ENCODE peak calls at places on chromosome 2, in four cellular contexts. One of them, this sample, is unnamed.
A peak's percentile ranks its signal among the peaks of the same experiment; 100 is the strongest.

GRCh38 chr2:112155331-112156151 is 17.4 kb downstream of the FBLN7 start:
- DNase-seq in left ventricle myocardium inferior: no peak
- DNase-seq in GM23248: no peak
- DNase-seq in NT2/D1: no peak
- DNase-seq in this sample: no peak

GRCh38 chr2:10738192-10738591 is 16.8 kb downstream of the ATP6V1C2 start:
- DNase-seq in NT2/D1: no peak
- DNase-seq in GM23248: no peak
- DNase-seq in left ventricle myocardium inferior: no peak
- DNase-seq in this sample: no peak

GRCh38 chr2:140814141-140814540 is 1316.7 kb downstream of the LRP1B start:
- DNase-seq in left ventricle myocardium inferior: no peak
- DNase-seq in NT2/D1: no peak
- DNase-seq in GM23248: no peak
- DNase-seq in this sample: no peak

GRCh38 chr2:210539578-210540416 is 16.6 kb upstream of the CPS1 start:
- DNase-seq in left ventricle myocardium inferior: no peak
- DNase-seq in NT2/D1: no peak
- DNase-seq in GM23248: no peak
- DNase-seq in this sample: no peak

GRCh38 chr2:45068643-45069140 is 59.4 kb upstream of the SIX2 start:
- DNase-seq in NT2/D1: no peak
- DNase-seq in GM23248: peak; percentile 42
- DNase-seq in left ventricle myocardium inferior: no peak
- DNase-seq in this sample: no peak

GRCh38 chr2:84527137-84528129 is 11.1 kb downstream of the DNAH6 start:
- DNase-seq in GM23248: peak; percentile 30
- DNase-seq in left ventricle myocardium inferior: no peak
- DNase-seq in NT2/D1: no peak
- DNase-seq in this sample: no peak

GRCh38 chr2:216710531-216711282 is 15.4 kb upstream of the IGFBP5 start:
- DNase-seq in NT2/D1: no peak
- DNase-seq in GM23248: peak; percentile 73
- DNase-seq in left ventricle myocardium inferior: peak; percentile 41
- DNase-seq in this sample: peak; percentile 78

GRCh38 chr2:70553334-70553583 is 367 bp downstream of the TGFA start:
- DNase-seq in GM23248: no peak
- DNase-seq in left ventricle myocardium inferior: no peak
- DNase-seq in NT2/D1: peak; percentile 25
- DNase-seq in this sample: no peak

GRCh38 chr2:148965596-148966431 is 72.7 kb upstream of the LYPD6B start:
- DNase-seq in GM23248: no peak
- DNase-seq in NT2/D1: no peak
- DNase-seq in left ventricle myocardium inferior: no peak
- DNase-seq in this sample: no peak

GRCh38 chr2:48248251-48248933 is 281.6 kb upstream of the STON1 start:
- DNase-seq in NT2/D1: peak; percentile 58
- DNase-seq in left ventricle myocardium inferior: no peak
- DNase-seq in GM23248: peak; percentile 95
- DNase-seq in this sample: no peak

GRCh38 chr2:201260302-201260800 is at the start of gene CASP8:
- DNase-seq in left ventricle myocardium inferior: no peak
- DNase-seq in GM23248: peak; percentile 76
- DNase-seq in NT2/D1: no peak
- DNase-seq in this sample: no peak

GRCh38 chr2:64383016-64383588 is 70.9 kb upstream of the LGALSL start:
- DNase-seq in GM23248: no peak
- DNase-seq in NT2/D1: no peak
- DNase-seq in left ventricle myocardium inferior: no peak
- DNase-seq in this sample: no peak

GRCh38 chr2:160869411-160869810 is 290.8 kb upstream of the TANK start:
- DNase-seq in GM23248: peak; percentile 93
- DNase-seq in left ventricle myocardium inferior: no peak
- DNase-seq in NT2/D1: no peak
- DNase-seq in this sample: no peak

GRCh38 chr2:218405365-218406208 is 5.9 kb downstream of the CTDSP1 start:
- DNase-seq in left ventricle myocardium inferior: no peak
- DNase-seq in NT2/D1: no peak
- DNase-seq in GM23248: no peak
- DNase-seq in this sample: peak; percentile 83

GRCh38 chr2:172249986-172250385 is 147.3 kb upstream of the DLX2 start:
- DNase-seq in left ventricle myocardium inferior: no peak
- DNase-seq in NT2/D1: no peak
- DNase-seq in GM23248: peak; percentile 93
- DNase-seq in this sample: no peak

GRCh38 chr2:218722876-218723477 is 12.3 kb downstream of the TTLL4 start:
- DNase-seq in GM23248: no peak
- DNase-seq in left ventricle myocardium inferior: no peak
- DNase-seq in NT2/D1: no peak
- DNase-seq in this sample: no peak

GRCh38 chr2:115084446-115084845 is 642.0 kb downstream of the DPP10 start:
- DNase-seq in NT2/D1: no peak
- DNase-seq in left ventricle myocardium inferior: no peak
- DNase-seq in GM23248: no peak
- DNase-seq in this sample: no peak

GRCh38 chr2:26034597-26035067 is 748 bp downstream of the RAB10 start:
- DNase-seq in NT2/D1: no peak
- DNase-seq in left ventricle myocardium inferior: no peak
- DNase-seq in GM23248: peak; percentile 44
- DNase-seq in this sample: no peak

GRCh38 chr2:45264227-45265225 is 255.3 kb upstream of the SIX2 start:
- DNase-seq in GM23248: peak; percentile 64
- DNase-seq in NT2/D1: no peak
- DNase-seq in left ventricle myocardium inferior: no peak
- DNase-seq in this sample: no peak

GRCh38 chr2:204453730-204454167 is 91.5 kb upstream of the PARD3B start:
- DNase-seq in GM23248: peak; percentile 9
- DNase-seq in left ventricle myocardium inferior: peak; percentile 25
- DNase-seq in NT2/D1: no peak
- DNase-seq in this sample: peak; percentile 51
- H3K4me3 ChIP-seq in GM23248: no peak overlapping the region
- H3K4me3 ChIP-seq in left ventricle myocardium inferior: peak overlapping the region; percentile 33
- H3K4me3 ChIP-seq in NT2/D1: no peak overlapping the region
- H3K4me3 ChIP-seq in this sample: no peak overlapping the region

GRCh38 chr2:220811115-220811514 is 761.0 kb downstream of the EPHA4 start:
- DNase-seq in GM23248: peak; percentile 41
- DNase-seq in NT2/D1: no peak
- DNase-seq in left ventricle myocardium inferior: no peak
- DNase-seq in this sample: no peak
- H3K9me3 ChIP-seq in GM23248: no peaks in the 10 kb centered on the region
- H3K9me3 ChIP-seq in NT2/D1: no peaks in the 10 kb centered on the region
- H3K9me3 ChIP-seq in left ventricle myocardium inferior: no peaks in the 10 kb centered on the region
- H3K9me3 ChIP-seq in this sample: no peaks in the 10 kb centered on the region

DNA sequence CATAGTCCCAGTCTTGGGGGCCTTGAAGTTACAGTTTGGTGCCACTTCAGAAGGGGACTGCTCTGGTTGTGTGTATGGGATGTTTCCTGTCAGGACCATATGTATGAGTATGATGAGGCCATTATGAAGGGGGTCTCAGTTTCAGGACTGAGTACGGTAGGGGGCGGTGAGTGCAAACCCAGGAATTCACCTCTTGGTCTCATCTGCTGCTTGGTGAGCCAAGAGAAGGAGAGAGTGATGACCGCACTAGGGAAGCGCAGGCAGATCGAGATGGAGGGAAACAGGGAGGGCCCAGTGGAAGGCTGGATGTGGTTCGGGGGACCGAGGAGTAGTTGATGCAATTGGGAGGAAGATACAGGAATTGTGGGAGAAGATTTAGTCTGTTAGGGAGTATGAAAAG is 28.5 kb downstream of the DCDC2C start:
- DNase-seq in left ventricle myocardium inferior: no peak
- DNase-seq in NT2/D1: no peak
- DNase-seq in GM23248: no peak
- DNase-seq in this sample: no peak
- H3K4me1 ChIP-seq in left ventricle myocardium inferior: peaks cover 8% of the 10 kb centered on the region
- H3K4me1 ChIP-seq in NT2/D1: peaks cover 3% of the 10 kb centered on the region
- H3K4me1 ChIP-seq in GM23248: no peaks in the 10 kb centered on the region
- H3K4me1 ChIP-seq in this sample: no peaks in the 10 kb centered on the region

GRCh38 chr2:11786592-11786991 is 40.2 kb downstream of the LPIN1 start:
- DNase-seq in left ventricle myocardium inferior: no peak
- DNase-seq in NT2/D1: no peak
- DNase-seq in GM23248: no peak
- DNase-seq in this sample: no peak

GRCh38 chr2:11785611-11785940 is 39.1 kb downstream of the LPIN1 start:
- DNase-seq in GM23248: no peak
- DNase-seq in NT2/D1: no peak
- DNase-seq in left ventricle myocardium inferior: no peak
- DNase-seq in this sample: no peak

GRCh38 chr2:11786191-11786590 is 39.8 kb downstream of the LPIN1 start:
- DNase-seq in GM23248: no peak
- DNase-seq in NT2/D1: no peak
- DNase-seq in left ventricle myocardium inferior: no peak
- DNase-seq in this sample: no peak

GRCh38 chr2:11784310-11784709 is 37.9 kb downstream of the LPIN1 start:
- DNase-seq in left ventricle myocardium inferior: no peak
- DNase-seq in GM23248: no peak
- DNase-seq in NT2/D1: no peak
- DNase-seq in this sample: no peak

DNA sequence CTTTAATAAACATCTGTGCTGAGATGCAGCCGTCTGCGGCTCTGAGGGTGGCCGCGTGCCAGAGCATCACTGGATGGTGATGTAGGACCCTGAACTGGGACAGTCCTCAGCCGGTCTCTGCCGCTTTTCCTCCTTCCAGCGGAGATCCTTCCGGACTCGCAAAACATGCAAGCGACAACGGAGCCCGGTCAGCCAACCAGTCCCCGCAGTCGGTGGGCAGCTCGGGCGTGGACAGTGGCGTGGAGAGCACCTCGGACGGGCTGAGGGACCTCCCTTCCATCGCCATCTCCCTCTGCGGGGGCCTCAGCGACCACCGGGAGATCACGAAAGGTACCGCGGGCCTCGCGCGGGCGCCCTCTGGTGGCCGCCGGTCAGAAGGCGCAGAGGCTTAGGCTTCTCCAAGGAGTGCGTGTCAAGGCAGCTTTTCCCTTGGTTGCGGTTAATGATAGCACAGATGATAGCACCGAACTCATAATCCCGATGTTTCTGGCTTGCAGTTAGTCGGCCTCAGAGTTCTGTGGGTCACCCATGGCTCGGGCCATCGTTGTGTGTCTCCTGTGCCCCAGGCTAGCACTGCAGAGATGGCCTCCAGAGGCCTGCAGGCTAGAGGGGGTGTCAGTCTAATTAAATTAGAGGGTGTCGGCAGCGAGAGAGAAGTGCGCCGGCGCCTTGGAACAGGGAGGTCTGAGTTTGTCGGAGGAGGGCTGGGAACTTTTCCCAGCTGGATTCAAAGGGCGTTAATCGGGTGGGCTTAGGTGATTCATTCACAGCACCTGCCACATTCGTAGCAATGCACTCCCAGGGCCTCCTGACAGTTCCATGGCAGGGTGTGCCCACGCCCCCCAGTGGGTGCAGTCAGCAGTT is 38.5 kb downstream of the LPIN1 start:
- DNase-seq in left ventricle myocardium inferior: no peak
- DNase-seq in NT2/D1: peak; percentile 30
- DNase-seq in GM23248: peak; percentile 82
- DNase-seq in this sample: peak; percentile 80
- H3K4me3 ChIP-seq in left ventricle myocardium inferior: peak overlapping the region; percentile 61
- H3K4me3 ChIP-seq in NT2/D1: no peak overlapping the region
- H3K4me3 ChIP-seq in GM23248: peak overlapping the region; percentile 61
- H3K4me3 ChIP-seq in this sample: peak overlapping the region; percentile 1

GRCh38 chr2:228723599-228723998 is 542.1 kb upstream of the SPHKAP start:
- DNase-seq in NT2/D1: no peak
- DNase-seq in left ventricle myocardium inferior: no peak
- DNase-seq in GM23248: no peak
- DNase-seq in this sample: no peak

GRCh38 chr2:228725031-228725430 is 543.5 kb upstream of the SPHKAP start:
- DNase-seq in left ventricle myocardium inferior: no peak
- DNase-seq in NT2/D1: no peak
- DNase-seq in GM23248: no peak
- DNase-seq in this sample: no peak

GRCh38 chr2:228722311-228722710 is 540.8 kb upstream of the SPHKAP start:
- DNase-seq in NT2/D1: no peak
- DNase-seq in GM23248: no peak
- DNase-seq in left ventricle myocardium inferior: no peak
- DNase-seq in this sample: no peak

DNA sequence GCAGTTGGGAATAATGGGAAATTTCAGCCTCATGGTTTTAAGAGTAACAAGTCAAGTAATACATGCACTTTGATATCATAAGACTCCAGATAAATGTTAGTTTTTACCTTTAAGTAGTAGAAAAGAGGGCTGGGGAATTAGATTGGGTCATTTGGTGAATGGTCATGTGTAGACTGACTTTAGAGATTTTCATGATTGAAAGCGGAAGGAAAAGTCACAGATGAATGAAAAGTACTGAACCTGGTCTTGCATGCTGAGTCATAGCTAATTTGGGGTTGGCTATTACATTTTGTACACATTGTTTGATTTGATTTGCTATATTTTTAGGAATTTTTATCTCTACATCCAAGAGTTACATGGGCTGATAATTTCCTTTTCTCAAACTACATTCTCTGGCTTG is 539.4 kb upstream of the SPHKAP start:
- DNase-seq in GM23248: no peak
- DNase-seq in NT2/D1: no peak
- DNase-seq in left ventricle myocardium inferior: no peak
- DNase-seq in this sample: no peak
- H3K9me3 ChIP-seq in GM23248: no peaks in the 10 kb centered on the region
- H3K9me3 ChIP-seq in NT2/D1: peaks cover 2% of the 10 kb centered on the region
- H3K9me3 ChIP-seq in left ventricle myocardium inferior: peaks cover 3% of the 10 kb centered on the region
- H3K9me3 ChIP-seq in this sample: no peaks in the 10 kb centered on the region

GRCh38 chr2:20231632-20232031 is 6.7 kb upstream of the SDC1 start:
- DNase-seq in GM23248: peak; percentile 64
- DNase-seq in left ventricle myocardium inferior: no peak
- DNase-seq in NT2/D1: no peak
- DNase-seq in this sample: no peak
- H3K4me1 ChIP-seq in GM23248: peaks cover 8% of the 10 kb centered on the region
- H3K4me1 ChIP-seq in left ventricle myocardium inferior: no peaks in the 10 kb centered on the region
- H3K4me1 ChIP-seq in NT2/D1: peaks cover 7% of the 10 kb centered on the region
- H3K4me1 ChIP-seq in this sample: no peaks in the 10 kb centered on the region